ENCODE peak calls at places on chromosomes 12 and 14, in ten cellular contexts. S, M, W, U, Q, O, N, D, V and G are unnamed samples. For H3K4me1, the result is how much of the 10 kb centered on the place peaks cover.

GRCh38 chr14:53516261-53516774 is 363.2 kb upstream of the DDHD1 start:
- DNase-seq in O (no peak), W (no peak), Q (no peak), D (no peak), V (peak), U (no peak), N (no peak), S (no peak), M (no peak), G (no peak)

GRCh38 chr12:78494911-78495310 is 369.7 kb upstream of the SYT1 start:
- DNase-seq in Q (no peak), D (no peak), S (no peak), O (no peak), U (no peak), W (no peak), N (no peak), M (no peak), V (peak), G (no peak)

GRCh38 chr12:123058980-123059379 is 78.5 kb downstream of the ARL6IP4 start:
- DNase-seq in O (no peak), N (no peak), M (no peak), D (no peak), S (no peak), W (no peak), U (no peak), Q (no peak), V (peak), G (no peak)

GRCh38 chr12:103503546-103504480 is 8.0 kb upstream of the C12orf42 start:
- DNase-seq in U (peak), M (no peak), S (no peak), W (peak), V (no peak), N (peak), Q (no peak), D (no peak), O (peak), G (no peak)

GRCh38 chr14:61837336-61838229 is 75.4 kb downstream of the SNAPC1 start:
- DNase-seq in Q (peak), O (peak), U (peak), D (peak), V (peak), N (peak), W (peak), S (peak), M (peak), G (peak)

GRCh38 chr14:33165144-33165925 is 226.7 kb downstream of the NPAS3 start:
- DNase-seq in O (no peak), M (no peak), W (no peak), D (no peak), S (no peak), V (peak), U (peak), Q (no peak), N (no peak), G (no peak)

GRCh38 chr12:84994436-84994835 is 41.6 kb downstream of the TSPAN19 start:
- DNase-seq in V (no peak), U (no peak), W (no peak), Q (no peak), M (no peak), S (no peak), N (no peak), O (no peak), D (no peak), G (no peak)

GRCh38 chr12:45731376-45731775 is 1.9 kb downstream of the ARID2 start:
- DNase-seq in S (no peak), N (no peak), O (no peak), M (no peak), Q (no peak), W (no peak), U (no peak), V (no peak), D (no peak), G (no peak)

GRCh38 chr12:24909667-24910066 is 39.2 kb downstream of the BCAT1 start:
- DNase-seq in W (peak), N (no peak), M (peak), S (peak), Q (peak), D (no peak), U (peak), V (peak), O (no peak), G (no peak)

GRCh38 chr14:39229601-39230110 is 4.1 kb upstream of the MIA2 start:
- DNase-seq in N (no peak), U (no peak), S (no peak), O (no peak), V (no peak), D (no peak), Q (no peak), W (no peak), M (no peak), G (no peak)

GRCh38 chr12:4771172-4771959 is 51.2 kb downstream of the GALNT8 start:
- DNase-seq in D (no peak), N (no peak), O (no peak), V (no peak), S (no peak), Q (no peak), M (no peak), U (no peak), W (no peak), G (no peak)

GRCh38 chr14:71089974-71090373 is 182.7 kb downstream of the PCNX1 start:
- DNase-seq in N (no peak), Q (no peak), M (no peak), D (no peak), V (peak), O (no peak), W (no peak), U (no peak), S (no peak), G (no peak)

GRCh38 chr12:116693259-116694227 is 44.3 kb downstream of the SPRING1 start:
- DNase-seq in S (no peak), M (no peak), U (peak), D (no peak), O (peak), N (peak), Q (no peak), V (no peak), W (peak), G (no peak)

GRCh38 chr14:72433511-72433910 is 460.4 kb downstream of the DPF3 start:
- DNase-seq in M (no peak), D (no peak), U (no peak), V (peak), O (no peak), S (no peak), N (no peak), W (no peak), Q (no peak), G (peak)

GRCh38 chr12:1619599-1619998 is 9.4 kb upstream of the WNT5B start:
- DNase-seq in S (peak), V (no peak), U (no peak), Q (no peak), W (peak), O (no peak), N (no peak), M (no peak), D (no peak), G (no peak)

GRCh38 chr12:109496306-109496705 is 18.9 kb downstream of the UBE3B start:
- DNase-seq in W (no peak), O (no peak), M (no peak), N (no peak), Q (no peak), U (no peak), D (no peak), V (no peak), S (no peak), G (no peak)

GRCh38 chr14:70186826-70187483 is 1.8 kb downstream of the SLC8A3 start:
- DNase-seq in W (peak), S (no peak), D (no peak), Q (no peak), O (peak), U (peak), N (no peak), M (no peak), V (peak), G (no peak)

GRCh38 chr14:29222671-29223268 is 456.2 kb downstream of the FOXG1 start:
- DNase-seq in N (no peak), W (no peak), O (peak), D (no peak), V (peak), S (no peak), M (no peak), U (peak), Q (no peak), G (peak)

GRCh38 chr14:75430526-75430925 is 2.7 kb downstream of the JDP2 start:
- DNase-seq in Q (no peak), O (no peak), V (peak), N (peak), U (peak), W (no peak), M (no peak), D (no peak), S (peak), G (no peak)

GRCh38 chr12:6390084-6390799 is 6.3 kb downstream of the LTBR start:
- DNase-seq in N (no peak), S (no peak), Q (no peak), U (no peak), O (no peak), M (no peak), V (no peak), D (no peak), W (peak), G (no peak)

GRCh38 chr12:90015228-90015627 is 306.6 kb upstream of the ATP2B1 start:
- DNase-seq in V (peak), D (no peak), W (no peak), O (no peak), N (no peak), U (no peak), M (no peak), S (no peak), Q (no peak), G (no peak)

GRCh38 chr12:6363330-6364036 is 11.9 kb downstream of the SCNN1A start:
- DNase-seq in N (peak), U (peak), Q (no peak), O (peak), S (peak), D (peak), W (peak), M (no peak), V (peak), G (peak)

GRCh38 chr12:94783862-94784261 is 133.5 kb upstream of the TMCC3 start:
- DNase-seq in N (no peak), Q (no peak), O (no peak), U (no peak), V (peak), M (no peak), W (no peak), S (no peak), D (no peak), G (no peak)

GRCh38 chr12:49959570-49960473 is 1.9 kb upstream of the AQP5 start:
- DNase-seq in Q (peak), U (no peak), M (no peak), D (no peak), S (no peak), W (no peak), N (peak), V (peak), O (no peak), G (peak)

GRCh38 chr14:71582705-71583104 is 349.5 kb upstream of the RGS6 start:
- DNase-seq in D (no peak), M (no peak), O (no peak), U (no peak), W (no peak), N (no peak), V (peak), S (no peak), Q (no peak), G (no peak)

GRCh38 chr14:23302290-23303225 is at the start of gene PPP1R3E:
- DNase-seq in S (peak), O (peak), D (peak), M (no peak), Q (peak), N (peak), V (peak), U (peak), W (peak), G (peak)

GRCh38 chr12:104958946-104959841 is 1.1 kb upstream of the SLC41A2 start:
- DNase-seq in Q (no peak), O (no peak), S (no peak), N (no peak), U (no peak), W (no peak), D (no peak), M (no peak), V (peak), G (no peak)

GRCh38 chr14:105152794-105153241 is 15.8 kb downstream of the JAG2 start:
- DNase-seq in N (no peak), O (no peak), V (no peak), D (peak), S (no peak), M (no peak), U (no peak), W (no peak), Q (no peak), G (no peak)

GRCh38 chr14:74793506-74794155 is 30.5 kb downstream of the YLPM1 start:
- DNase-seq in V (no peak), S (no peak), Q (no peak), U (no peak), D (no peak), W (no peak), M (no peak), N (no peak), O (no peak), G (peak)

GRCh38 chr12:42905419-42905705 is 315.8 kb upstream of the PRICKLE1 start:
- DNase-seq in M (no peak), U (no peak), N (no peak), Q (no peak), O (no peak), D (no peak), W (no peak), S (no peak), V (no peak), G (no peak)

GRCh38 chr12:93886533-93887511 is 209.6 kb downstream of the CRADD start:
- DNase-seq in Q (no peak), M (no peak), O (peak), U (no peak), S (no peak), N (no peak), V (peak), W (no peak), D (no peak), G (no peak)

DNA sequence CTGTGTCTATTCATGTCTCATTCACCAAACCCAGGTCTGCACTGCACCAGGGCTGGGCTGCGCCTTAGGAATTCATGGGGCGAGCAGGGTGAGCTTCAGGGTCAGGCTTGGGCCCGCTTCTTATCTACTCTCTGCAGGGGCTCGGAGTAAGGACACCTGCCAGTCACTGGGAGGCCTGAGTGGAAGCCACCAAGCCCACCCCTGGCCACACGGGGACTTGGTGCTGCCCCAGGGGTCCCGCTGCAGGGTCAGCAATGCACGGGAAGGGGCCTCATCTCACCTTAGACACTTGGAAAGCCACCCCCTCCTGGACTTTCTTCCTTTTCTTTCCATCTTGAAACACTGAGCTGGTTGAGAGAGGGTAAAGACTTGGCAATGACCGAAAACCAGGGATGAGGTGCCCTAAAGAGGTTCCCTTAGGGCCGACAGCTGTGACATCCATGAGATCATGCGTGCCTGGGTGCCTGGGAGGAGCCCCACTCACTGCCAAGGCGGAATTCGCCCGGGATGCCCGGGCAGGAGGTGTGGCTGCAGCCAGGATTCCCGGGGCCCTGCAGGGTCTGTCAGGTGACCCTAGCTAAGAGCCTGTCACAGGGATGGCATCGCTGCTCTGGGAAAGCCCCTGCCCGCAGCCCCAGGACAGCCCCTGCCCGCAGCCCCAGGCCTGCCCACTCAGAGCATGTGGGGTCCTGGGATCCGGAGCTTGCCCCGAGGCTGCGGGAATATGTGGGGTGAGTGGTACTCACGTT is 45.5 kb upstream of the EML1 start:
- DNase-seq in O (no peak), D (no peak), U (no peak), V (no peak), Q (no peak), N (no peak), W (no peak), M (no peak), S (no peak), G (no peak)
- H3K4me1 ChIP-seq in O (under half), D (under half), U (under half), V (under half), Q (under half), N (under half), W (under half), M (under half), S (under half), G (under half)

DNA sequence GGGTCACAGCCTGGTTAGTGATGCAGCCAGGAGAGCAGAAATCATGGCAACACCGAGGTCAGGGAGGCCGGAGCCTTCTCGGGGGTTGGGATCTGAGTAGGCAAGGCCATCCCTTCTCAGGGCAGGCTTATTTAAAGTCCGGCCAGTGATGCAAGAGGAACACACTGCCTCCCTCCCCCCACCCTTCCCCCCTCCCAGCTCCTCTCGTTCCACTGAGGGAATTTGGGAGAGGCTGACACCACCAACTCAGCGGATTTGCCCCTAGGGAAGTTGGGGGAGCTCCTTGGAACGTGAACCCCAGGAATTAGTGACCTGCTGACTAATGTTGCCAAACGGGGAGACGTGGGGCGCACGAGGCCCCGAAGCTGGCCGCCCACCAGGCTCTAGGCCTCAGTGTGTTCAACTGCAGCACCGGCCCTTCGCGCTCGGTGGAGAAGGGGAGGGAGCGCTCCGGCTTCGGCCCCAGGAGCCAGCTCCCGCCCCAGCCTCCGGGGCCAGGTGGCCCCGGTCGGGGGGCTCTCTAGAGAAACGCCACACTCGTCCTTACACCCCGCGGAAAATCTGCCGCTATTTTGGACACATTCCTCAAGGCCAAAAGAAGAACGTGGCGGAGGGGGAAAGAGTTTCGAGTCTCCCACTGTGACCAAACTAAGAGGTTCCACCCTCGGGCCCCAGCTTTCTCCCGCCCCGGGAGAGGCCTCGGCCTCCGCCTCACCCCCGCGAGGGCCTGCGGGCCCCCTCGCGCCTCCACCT is 1.6 kb downstream of the CTDSP2 start:
- DNase-seq in M (no peak), S (peak), U (peak), Q (peak), N (peak), D (peak), V (peak), W (peak), O (peak), G (peak)
- H3K4me1 ChIP-seq in M (under half), S (under half), U (under half), Q (under half), N (half or more), D (under half), V (under half), W (half or more), O (under half), G (under half)

GRCh38 chr12:111285191-111285590 is 83.7 kb downstream of the PHETA1 start:
- DNase-seq in S (no peak), M (no peak), V (no peak), D (no peak), Q (no peak), U (no peak), O (no peak), W (no peak), N (no peak), G (no peak)
- H3K4me1 ChIP-seq in S (under half), M (under half), V (under half), D (under half), Q (under half), U (under half), O (under half), W (under half), N (under half), G (under half)

GRCh38 chr12:52243774-52244614 is 11.0 kb downstream of the KRT7 start:
- DNase-seq in M (peak), D (peak), Q (peak), O (peak), S (peak), U (peak), W (peak), N (peak), V (peak), G (peak)

GRCh38 chr12:52245962-52246577 is 13.0 kb downstream of the KRT7 start:
- DNase-seq in U (no peak), M (no peak), O (no peak), D (no peak), V (no peak), N (no peak), S (no peak), W (no peak), Q (no peak), G (peak)

GRCh38 chr12:52246720-52247621 is 13.9 kb downstream of the KRT7 start:
- DNase-seq in O (no peak), Q (no peak), W (no peak), M (no peak), S (no peak), V (peak), N (peak), U (peak), D (no peak), G (peak)

GRCh38 chr12:52244615-52244994 is 11.6 kb downstream of the KRT7 start:
- DNase-seq in M (no peak), N (no peak), S (no peak), D (no peak), W (no peak), Q (no peak), U (no peak), V (no peak), O (peak), G (peak)

DNA sequence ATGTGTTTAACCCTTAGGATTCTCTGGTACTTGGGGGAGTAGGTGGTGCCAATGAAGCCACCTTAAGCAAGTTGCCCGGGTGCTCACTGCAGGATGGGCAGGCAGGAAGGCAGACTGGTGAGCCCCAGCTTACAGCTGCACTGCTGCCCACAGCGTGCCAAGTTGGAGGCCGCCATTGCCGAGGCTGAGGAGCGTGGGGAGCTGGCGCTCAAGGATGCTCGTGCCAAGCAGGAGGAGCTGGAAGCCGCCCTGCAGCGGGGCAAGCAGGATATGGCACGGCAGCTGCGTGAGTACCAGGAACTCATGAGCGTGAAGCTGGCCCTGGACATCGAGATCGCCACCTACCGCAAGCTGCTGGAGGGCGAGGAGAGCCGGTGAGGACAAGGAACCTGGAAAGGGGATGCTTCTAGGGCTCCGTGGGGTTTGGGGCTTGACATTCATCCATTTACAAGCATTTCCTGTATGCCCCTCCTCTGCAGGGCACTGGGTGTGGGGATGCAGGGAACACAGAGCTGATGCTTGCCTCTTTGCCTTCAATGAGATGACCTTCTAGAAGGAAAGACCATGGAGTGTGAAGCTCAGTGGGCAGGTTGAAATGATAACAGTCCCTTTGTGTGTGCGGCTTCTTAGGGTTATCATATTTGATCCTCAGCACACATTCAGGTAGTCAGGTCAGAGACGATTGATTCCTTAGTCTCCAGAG is 12.4 kb downstream of the KRT7 start:
- DNase-seq in W (no peak), V (no peak), O (no peak), D (no peak), N (no peak), Q (no peak), S (no peak), U (no peak), M (no peak), G (peak)
- H3K4me1 ChIP-seq in W (under half), V (under half), O (under half), D (under half), N (half or more), Q (under half), S (under half), U (under half), M (under half), G (half or more)

GRCh38 chr12:14886271-14886670 is 617 bp upstream of the MGP start:
- DNase-seq in V (no peak), W (no peak), M (no peak), D (no peak), U (no peak), S (no peak), O (no peak), Q (no peak), N (no peak), G (no peak)
- H3K4me1 ChIP-seq in V (under half), W (under half), M (under half), D (under half), U (under half), S (under half), O (under half), Q (under half), N (under half), G (under half)

GRCh38 chr12:122028165-122028591 is 6.5 kb downstream of the BCL7A start:
- DNase-seq in M (no peak), D (no peak), V (peak), O (no peak), U (no peak), W (no peak), Q (no peak), S (no peak), N (no peak), G (no peak)
- H3K4me1 ChIP-seq in M (under half), D (under half), V (under half), O (under half), U (under half), W (under half), Q (under half), S (under half), N (under half), G (under half)